ENCODE peak calls at places on chromosomes 3 and 15, in four cellular contexts. P, W, F and R are unnamed samples.

GRCh38 chr15:56758770-56759449 is 25.6 kb upstream of the ZNF280D start:
- DNase-seq in F (no peak), P (peak), W (peak), R (no peak)

GRCh38 chr3:8576841-8577553 is 67.6 kb downstream of the SSUH2 start:
- DNase-seq in F (no peak), W (peak), P (no peak), R (no peak)

GRCh38 chr3:49553320-49553689 is 972 bp upstream of the BSN start:
- DNase-seq in P (no peak), F (no peak), W (peak), R (no peak)

GRCh38 chr15:89654847-89655805 is at the start of gene KIF7:
- DNase-seq in F (no peak), W (peak), P (peak), R (no peak)

GRCh38 chr3:135106445-135106844 is 311.4 kb downstream of the EPHB1 start:
- DNase-seq in P (peak), F (no peak), W (peak), R (no peak)

GRCh38 chr3:100001083-100001482 is 113.2 kb downstream of the FILIP1L start:
- DNase-seq in W (no peak), P (no peak), F (no peak), R (no peak)

GRCh38 chr3:188788621-188789081 is 383.1 kb upstream of the TPRG1 start:
- DNase-seq in W (peak), P (no peak), F (no peak), R (no peak)

GRCh38 chr3:122167630-122168029 is 15.8 kb upstream of the CASR start:
- DNase-seq in W (no peak), F (no peak), P (no peak), R (no peak)

GRCh38 chr3:79886204-79886603 is 118.4 kb upstream of the ROBO1 start:
- DNase-seq in F (no peak), W (no peak), P (no peak), R (no peak)

GRCh38 chr3:133573054-133573628 is 345 bp upstream of the CDV3 start:
- DNase-seq in P (peak), F (peak), W (peak), R (peak)

GRCh38 chr15:98957655-98958054 is 49.9 kb downstream of the PGPEP1L start:
- DNase-seq in P (no peak), F (no peak), W (no peak), R (no peak)

GRCh38 chr3:41265823-41266273 is 66.5 kb downstream of the CTNNB1 start:
- DNase-seq in P (peak), W (peak), F (no peak), R (no peak)

GRCh38 chr3:184315506-184315867 is 1.1 kb downstream of the EIF4G1 start:
- DNase-seq in P (no peak), W (no peak), F (no peak), R (no peak)

GRCh38 chr15:78299302-78300102 is at the start of gene SKIC8:
- DNase-seq in P (peak), W (peak), F (peak), R (peak)